ENCODE peak calls at places on chromosomes 3 and 15, in ten cellular contexts. D is astrocyte of the cerebellum, O is hepatocyte, T is astrocyte of the spinal cord, X is heart right ventricle, E is OCI-LY7, N is BJ, L is neuronal stem cell, V is cardiac fibroblast, S is GM23338. G is an unnamed sample.

GRCh38 chr3:39378092-39378491 is 5.1 kb upstream of the SLC25A38 start:
- DNase-seq in D (no peak), L (peak; percentile 14), X (no peak), N (no peak), S (peak; percentile 92), E (peak; percentile 77), O (peak; percentile 79), T (peak; percentile 15), V (peak; percentile 41), G (peak; percentile 77)

GRCh38 chr15:77013786-77014136 is 18.8 kb downstream of the PSTPIP1 start:
- DNase-seq in E (no peak), S (no peak), N (no peak), D (no peak), T (no peak), O (no peak), L (no peak), X (no peak), V (no peak), G (peak; percentile 48)

GRCh38 chr15:85485956-85486567 is 105.7 kb downstream of the AKAP13 start:
- DNase-seq in E (peak; percentile 81), L (peak; percentile 75), S (peak; percentile 82), V (peak; percentile 88), X (peak; percentile 67), O (peak; percentile 86), D (peak; percentile 67), T (peak; percentile 73), N (no peak), G (peak; percentile 87)

GRCh38 chr15:49041406-49041805 is 4.8 kb downstream of the SECISBP2L start:
- DNase-seq in L (no peak), S (no peak), V (peak; percentile 31), T (no peak), N (no peak), X (no peak), E (no peak), O (no peak), D (no peak), G (no peak)

GRCh38 chr15:96020133-96020532 is 310.4 kb upstream of the NR2F2 start:
- DNase-seq in L (no peak), V (no peak), O (no peak), X (no peak), D (no peak), T (no peak), S (no peak), E (no peak), N (no peak), G (no peak)

GRCh38 chr15:70875001-70875782 is 17.0 kb downstream of the THAP10 start:
- DNase-seq in L (no peak), D (peak; percentile 31), X (peak; percentile 21), S (peak; percentile 37), N (no peak), E (no peak), V (peak; percentile 68), T (peak; percentile 58), O (peak; percentile 33), G (peak; percentile 29)

GRCh38 chr3:45617430-45618080 is 23.0 kb downstream of the LIMD1 start:
- DNase-seq in V (no peak), S (no peak), N (no peak), D (no peak), L (no peak), E (no peak), T (no peak), X (no peak), O (peak; percentile 44), G (no peak)

GRCh38 chr3:61650276-61650675 is 88.9 kb downstream of the PTPRG start:
- DNase-seq in X (peak; percentile 73), S (no peak), T (peak; percentile 92), V (peak; percentile 83), E (no peak), N (peak; percentile 90), D (peak; percentile 93), L (no peak), O (peak; percentile 61), G (no peak)

GRCh38 chr15:86021281-86022264 is 58.1 kb upstream of the AGBL1 start:
- DNase-seq in X (no peak), D (no peak), S (no peak), L (no peak), N (no peak), O (peak; percentile 40), V (no peak), T (peak; percentile 9), E (no peak), G (peak; percentile 24)

GRCh38 chr3:9398715-9399708 is 1.6 kb downstream of the SETD5 start:
- DNase-seq in X (no peak), T (peak; percentile 59), L (no peak), V (peak; percentile 72), N (no peak), D (no peak), S (peak; percentile 80), O (peak; percentile 60), E (peak; percentile 44), G (peak; percentile 49)

GRCh38 chr3:150653110-150653561 is 50.0 kb downstream of the SELENOT start:
- DNase-seq in V (no peak), S (no peak), X (no peak), E (no peak), D (no peak), N (no peak), L (no peak), O (no peak), T (no peak), G (no peak)

GRCh38 chr15:68559342-68560310 is 19.2 kb upstream of the CORO2B start:
- DNase-seq in O (peak; percentile 92), E (peak; percentile 88), T (peak; percentile 72), X (peak; percentile 76), V (peak; percentile 80), L (peak; percentile 86), S (peak; percentile 94), D (peak; percentile 18), N (no peak), G (peak; percentile 70)

GRCh38 chr3:38122712-38123290 is 14.1 kb downstream of the ACAA1 start:
- DNase-seq in L (no peak), O (no peak), V (no peak), S (no peak), E (no peak), T (no peak), N (no peak), X (no peak), D (no peak), G (no peak)

GRCh38 chr15:99734575-99734974 is 1.3 kb upstream of the LYSMD4 start:
- DNase-seq in O (no peak), T (no peak), X (no peak), N (no peak), S (no peak), V (no peak), D (no peak), L (no peak), E (no peak), G (no peak)

GRCh38 chr15:51576451-51576850 is 46.1 kb downstream of the DMXL2 start:
- DNase-seq in T (no peak), S (no peak), N (no peak), V (no peak), L (no peak), E (no peak), O (no peak), D (no peak), X (no peak), G (no peak)
- H3K4me3 ChIP-seq in T (no peak overlapping the region), S (no peak overlapping the region), N (no peak overlapping the region), V (no peak overlapping the region), L (no peak overlapping the region), E (no peak overlapping the region), O (no peak overlapping the region), D (no peak overlapping the region), X (no peak overlapping the region), G (no peak overlapping the region)

GRCh38 chr15:72197460-72198409 is at the start of gene GRAMD2A:
- DNase-seq in T (peak; percentile 39), D (no peak), X (no peak), L (no peak), N (no peak), O (peak; percentile 59), V (peak; percentile 33), S (peak; percentile 89), E (no peak), G (peak; percentile 82)

GRCh38 chr15:72198410-72199270 is 1.1 kb upstream of the GRAMD2A start:
- DNase-seq in N (no peak), O (no peak), L (no peak), X (no peak), S (peak; percentile 20), E (no peak), D (no peak), V (no peak), T (no peak), G (no peak)

GRCh38 chr15:72195101-72195511 is 2.5 kb downstream of the GRAMD2A start:
- DNase-seq in N (no peak), T (no peak), X (no peak), E (no peak), L (no peak), V (no peak), O (no peak), D (no peak), S (no peak), G (peak; percentile 81)

GRCh38 chr15:72197045-72197459 is 535 bp downstream of the GRAMD2A start:
- DNase-seq in O (no peak), V (peak; percentile 13), N (no peak), L (no peak), D (no peak), S (peak; percentile 53), E (no peak), X (no peak), T (no peak), G (peak; percentile 47)

DNA sequence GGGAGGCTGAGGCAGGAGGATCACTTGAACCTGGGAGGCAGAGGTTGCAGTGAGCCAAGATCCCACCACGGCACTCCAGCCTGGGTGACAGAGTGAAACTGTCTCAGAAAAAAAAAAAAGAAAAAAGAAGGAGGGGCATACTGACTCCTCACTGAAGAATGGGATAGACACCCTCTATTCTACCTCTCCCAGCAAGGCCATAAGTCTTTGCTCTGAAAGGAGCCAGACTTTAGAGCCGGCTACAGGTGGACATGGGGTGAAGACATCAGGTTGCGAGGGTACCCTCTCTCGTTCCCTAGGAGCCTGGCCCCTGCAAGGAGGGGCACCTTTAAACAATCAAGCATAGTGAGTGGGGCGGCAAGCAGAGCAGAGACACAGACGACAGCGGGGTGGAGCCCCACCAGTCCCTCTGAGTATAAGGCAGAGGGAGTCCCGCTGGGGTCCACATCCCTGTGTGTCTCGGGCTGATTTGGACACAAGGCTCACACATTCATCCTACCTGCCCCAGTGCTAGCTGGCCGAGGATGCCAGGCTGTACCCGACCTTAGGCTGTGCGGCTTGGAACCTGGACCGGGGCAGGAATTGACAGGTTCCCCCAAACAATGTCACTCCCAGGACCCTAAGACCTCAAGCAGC is 1.1 kb downstream of the GRAMD2A start:
- DNase-seq in L (no peak), O (no peak), D (no peak), S (no peak), T (no peak), N (no peak), E (no peak), V (peak; percentile 19), X (no peak), G (peak; percentile 50)
- H3K4me3 ChIP-seq in L (no peak overlapping the region), O (no peak overlapping the region), D (no peak overlapping the region), S (peak overlapping the region; percentile 78), T (no peak overlapping the region), N (no peak overlapping the region), E (no peak overlapping the region), V (no peak overlapping the region), X (peak overlapping the region; percentile 52), G (peak overlapping the region; percentile 56)

GRCh38 chr3:81244196-81244595 is 517.2 kb downstream of the GBE1 start:
- DNase-seq in S (no peak), D (no peak), N (no peak), V (no peak), X (no peak), E (no peak), T (no peak), O (no peak), L (no peak), G (no peak)
- H3K4me3 ChIP-seq in S (no peak overlapping the region), D (no peak overlapping the region), N (no peak overlapping the region), V (no peak overlapping the region), X (no peak overlapping the region), E (no peak overlapping the region), T (no peak overlapping the region), O (no peak overlapping the region), L (no peak overlapping the region), G (no peak overlapping the region)

GRCh38 chr3:99918720-99919119 is 101.1 kb downstream of the CMSS1 start:
- DNase-seq in L (no peak), N (no peak), O (no peak), X (no peak), S (no peak), V (peak; percentile 71), E (no peak), T (no peak), D (no peak), G (no peak)
- H3K4me3 ChIP-seq in L (no peak overlapping the region), N (no peak overlapping the region), O (no peak overlapping the region), X (no peak overlapping the region), S (no peak overlapping the region), V (no peak overlapping the region), E (no peak overlapping the region), T (no peak overlapping the region), D (no peak overlapping the region), G (no peak overlapping the region)